ENCODE peak calls at places on chromosomes 2 and 18, in eight cellular contexts. K is mesendoderm; O is heart right ventricle; W is neuronal stem cell; U is transverse colon; G is left cardiac atrium; F is activated CD8-positive, alpha-beta T cell treated with anti-CD3 and anti-CD28 coated beads, Interleukin-2, amount 10 ng/mL, durations not matched to agents 7 days and 5 days; M is hippocampal formation. Z is an unnamed sample.
A peak's percentile ranks its signal among the peaks of the same experiment; 100 is the strongest.

GRCh38 chr2:128354731-128355470 is 36.2 kb upstream of the HS6ST1 start:
- DNase-seq in F (peak; percentile 13), U (no peak), W (no peak), O (no peak), K (no peak), M (no peak), G (no peak), Z (no peak)

GRCh38 chr2:241534701-241535375 is 23.7 kb upstream of the BOK start:
- DNase-seq in O (no peak), F (no peak), M (no peak), U (no peak), W (no peak), G (no peak), K (no peak), Z (no peak)

GRCh38 chr2:105196651-105197050 is 44.9 kb upstream of the GPR45 start:
- DNase-seq in O (no peak), W (no peak), G (no peak), M (no peak), K (no peak), F (no peak), U (no peak), Z (no peak)

GRCh38 chr2:98486374-98486981 is 41.8 kb downstream of the INPP4A start:
- DNase-seq in K (no peak), O (no peak), W (no peak), F (peak; percentile 22), U (peak; percentile 26), G (no peak), M (no peak), Z (no peak)

GRCh38 chr2:168697668-168698121 is 104.7 kb upstream of the NOSTRIN start:
- DNase-seq in F (no peak), O (no peak), K (peak; percentile 74), M (no peak), G (no peak), U (peak; percentile 72), W (no peak), Z (no peak)

GRCh38 chr2:176583530-176584101 is 314.4 kb downstream of the MTX2 start:
- DNase-seq in K (no peak), M (no peak), G (peak; percentile 18), U (peak; percentile 9), F (no peak), O (no peak), W (no peak), Z (no peak)

GRCh38 chr2:232668805-232669444 is 28.2 kb upstream of the GIGYF2 start:
- DNase-seq in U (no peak), K (peak; percentile 50), W (no peak), F (no peak), G (no peak), O (no peak), M (peak; percentile 37), Z (no peak)

GRCh38 chr18:42412281-42412680 is 457.2 kb downstream of the PIK3C3 start:
- DNase-seq in W (no peak), M (no peak), K (peak; percentile 31), F (no peak), O (no peak), U (no peak), G (no peak), Z (no peak)

GRCh38 chr18:51168031-51168742 is 29.3 kb downstream of the MEX3C start:
- DNase-seq in O (no peak), W (peak; percentile 31), K (peak; percentile 95), M (no peak), U (no peak), G (no peak), F (no peak), Z (no peak)

GRCh38 chr2:121189656-121190381 is 95.2 kb downstream of the TFCP2L1 start:
- DNase-seq in M (no peak), F (no peak), U (no peak), O (no peak), K (no peak), G (no peak), W (no peak), Z (no peak)

GRCh38 chr2:28393115-28393836 is 618 bp downstream of the FOSL2 start:
- DNase-seq in W (no peak), G (peak; percentile 77), M (peak; percentile 27), U (peak; percentile 60), F (peak; percentile 66), O (peak; percentile 76), K (peak; percentile 48), Z (peak; percentile 78)

GRCh38 chr2:86747708-86748627 is 27.9 kb downstream of the RMND5A start:
- DNase-seq in W (no peak), G (no peak), O (no peak), K (peak; percentile 93), F (no peak), U (peak; percentile 20), M (peak; percentile 75), Z (no peak)

GRCh38 chr2:16608661-16609643 is 56.7 kb downstream of the CYRIA start:
- DNase-seq in M (peak; percentile 78), U (peak; percentile 84), W (peak; percentile 81), F (peak; percentile 91), G (peak; percentile 86), K (peak; percentile 87), O (peak; percentile 86), Z (peak; percentile 95)

GRCh38 chr2:207156045-207156444 is 9.7 kb downstream of the KLF7 start:
- DNase-seq in K (no peak), F (peak; percentile 27), M (no peak), U (no peak), W (no peak), O (no peak), G (no peak), Z (peak; percentile 17)

GRCh38 chr2:223846524-223846923 is 9.1 kb upstream of the AP1S3 start:
- DNase-seq in M (no peak), O (no peak), W (no peak), U (no peak), G (no peak), K (peak; percentile 51), F (no peak), Z (no peak)

GRCh38 chr2:224909885-224910517 is 132.3 kb downstream of the DOCK10 start:
- DNase-seq in O (peak; percentile 40), F (no peak), U (no peak), K (peak; percentile 50), M (no peak), W (no peak), G (peak; percentile 49), Z (peak; percentile 50)

GRCh38 chr2:11873766-11874165 is 127.3 kb downstream of the LPIN1 start:
- DNase-seq in G (no peak), F (no peak), U (no peak), O (no peak), K (no peak), M (no peak), W (no peak), Z (no peak)

GRCh38 chr2:9261231-9261883 is 54.7 kb downstream of the ASAP2 start:
- DNase-seq in U (peak; percentile 27), W (no peak), F (no peak), K (peak; percentile 53), M (no peak), G (peak; percentile 56), O (no peak), Z (no peak)

GRCh38 chr18:7908686-7909299 is 341.7 kb downstream of the PTPRM start:
- DNase-seq in W (no peak), O (no peak), G (no peak), U (no peak), M (no peak), K (no peak), F (no peak), Z (no peak)

GRCh38 chr2:227191367-227191766 is 26.9 kb downstream of the COL4A3 start:
- DNase-seq in W (no peak), U (no peak), M (no peak), O (no peak), F (no peak), G (no peak), K (peak; percentile 82), Z (no peak)

GRCh38 chr2:128413014-128413717 is 94.5 kb upstream of the HS6ST1 start:
- DNase-seq in M (no peak), G (no peak), W (no peak), U (no peak), K (no peak), F (no peak), O (no peak), Z (no peak)